ENCODE peak calls at places on chromosomes 6 and 20, in four cellular contexts. J is naive thymus-derived CD8-positive, alpha-beta T cell; W is activated CD4-positive, alpha-beta T cell treated with anti-CD3 and anti-CD28 coated beads, Interleukin-2, amount 50 U/mL, for 48 hours; C is glutamatergic neuron. D is an unnamed sample.

GRCh38 chr20:460707-461106 is 1.6 kb downstream of the TBC1D20 start:
- DNase-seq in J (no peak), W (no peak), C (no peak), D (peak)

GRCh38 chr6:42726485-42727083 is 4.2 kb upstream of the PRPH2 start:
- DNase-seq in J (peak), W (peak), C (peak), D (peak)

GRCh38 chr6:145214570-145214969 is 520.8 kb downstream of the EPM2A start:
- DNase-seq in J (no peak), W (no peak), C (no peak), D (peak)

GRCh38 chr6:132483779-132484679 is 28.9 kb downstream of the STX7 start:
- DNase-seq in J (no peak), W (no peak), C (no peak), D (peak)

GRCh38 chr6:139316622-139317317 is 25.0 kb upstream of the TXLNB start:
- DNase-seq in J (no peak), W (no peak), C (no peak), D (no peak)

GRCh38 chr20:9903048-9903651 is 64.3 kb upstream of the PAK5 start:
- DNase-seq in J (no peak), W (no peak), C (peak), D (no peak)

GRCh38 chr6:75818061-75818855 is 69.2 kb downstream of the MYO6 start:
- DNase-seq in J (no peak), W (no peak), C (no peak), D (no peak)

GRCh38 chr20:6831461-6831860 is 64.0 kb downstream of the BMP2 start:
- DNase-seq in J (no peak), W (no peak), C (no peak), D (no peak)

GRCh38 chr6:129748901-129749748 is 39.1 kb upstream of the ARHGAP18 start:
- DNase-seq in J (no peak), W (no peak), C (no peak), D (no peak)

GRCh38 chr6:111210074-111210729 is 122.9 kb downstream of the SLC16A10 start:
- DNase-seq in J (no peak), W (peak), C (no peak), D (peak)

GRCh38 chr6:21678990-21679389 is 85.4 kb downstream of the SOX4 start:
- DNase-seq in J (no peak), W (no peak), C (no peak), D (no peak)

GRCh38 chr6:99613398-99613704 is 6.7 kb downstream of the PRDM13 start:
- DNase-seq in J (no peak), W (no peak), C (peak), D (no peak)

GRCh38 chr6:132490024-132490423 is 22.9 kb downstream of the STX7 start:
- DNase-seq in J (no peak), W (no peak), C (no peak), D (peak)